ENCODE peak calls at places on chromosomes 12 and 14, in ten cellular contexts. B is nephron progenitor cell; C is fibroblast of the aortic adventitia; N is IMR-90; J is astrocyte of the cerebellum; W is CD4-positive, alpha-beta T cell; S is fibroblast of mammary gland; Y is osteocyte; M is ascending aorta; H is GM10248. E is an unnamed sample.

GRCh38 chr12:57845478-57846284 is 848 bp downstream of the CTDSP2 start:
- DNase-seq in Y (peak; percentile 89), M (peak; percentile 36), S (no peak), B (peak; percentile 79), H (peak; percentile 74), W (no peak), J (no peak), C (peak; percentile 42), N (no peak), E (peak; percentile 41)

GRCh38 chr12:108565976-108566375 is 3.6 kb downstream of the ISCU start:
- DNase-seq in B (no peak), J (no peak), W (peak; percentile 48), C (peak; percentile 80), M (peak; percentile 47), H (no peak), N (peak; percentile 73), S (peak; percentile 89), Y (no peak), E (peak; percentile 76)

GRCh38 chr12:9961106-9961505 is 10.1 kb upstream of the CLEC12A start:
- DNase-seq in M (no peak), J (no peak), C (no peak), S (no peak), H (no peak), Y (no peak), N (no peak), W (no peak), B (no peak), E (no peak)

GRCh38 chr14:56580317-56580711 is 716 bp downstream of the TMEM260 start:
- DNase-seq in B (no peak), Y (no peak), J (no peak), N (no peak), W (no peak), M (no peak), S (no peak), C (no peak), H (no peak), E (no peak)

GRCh38 chr14:81480741-81481140 is 52.9 kb downstream of the SEL1L start:
- DNase-seq in N (no peak), S (no peak), M (no peak), H (no peak), J (no peak), Y (no peak), C (no peak), W (no peak), B (no peak), E (no peak)

GRCh38 chr14:51093371-51094281 is 1.3 kb downstream of the TRIM9 start:
- DNase-seq in B (peak; percentile 57), W (peak; percentile 35), N (no peak), C (no peak), H (peak; percentile 54), Y (no peak), J (no peak), S (no peak), M (no peak), E (peak; percentile 31)

GRCh38 chr12:91704446-91704845 is 441.2 kb downstream of the BTG1 start:
- DNase-seq in H (no peak), W (no peak), B (no peak), N (peak; percentile 19), J (no peak), Y (no peak), C (peak; percentile 59), M (no peak), S (peak; percentile 62), E (peak; percentile 59)

GRCh38 chr14:68506021-68506644 is 286.7 kb downstream of the ZFP36L1 start:
- DNase-seq in M (no peak), J (peak; percentile 15), W (no peak), H (no peak), S (peak; percentile 63), Y (no peak), C (peak; percentile 64), B (no peak), N (peak; percentile 73), E (peak; percentile 49)

GRCh38 chr14:35531960-35532747 is 1.8 kb upstream of the INSM2 start:
- DNase-seq in H (no peak), N (no peak), Y (no peak), C (no peak), S (no peak), J (no peak), M (no peak), B (no peak), W (no peak), E (no peak)

GRCh38 chr14:35532783-35533356 is 1.1 kb upstream of the INSM2 start:
- DNase-seq in J (no peak), H (no peak), Y (no peak), S (no peak), B (no peak), N (no peak), C (no peak), W (no peak), M (no peak), E (no peak)

GRCh38 chr14:35534884-35535793 is 1.2 kb downstream of the INSM2 start:
- DNase-seq in C (peak; percentile 60), B (peak; percentile 91), N (peak; percentile 62), W (peak; percentile 27), S (peak; percentile 60), M (no peak), J (peak; percentile 26), Y (peak; percentile 91), H (peak; percentile 87), E (peak; percentile 75)

GRCh38 chr14:35534130-35534883 is at the start of gene INSM2:
- DNase-seq in H (peak; percentile 19), W (no peak), B (peak; percentile 24), S (no peak), Y (no peak), C (peak; percentile 1), J (no peak), M (no peak), N (peak; percentile 5), E (peak; percentile 21)

DNA sequence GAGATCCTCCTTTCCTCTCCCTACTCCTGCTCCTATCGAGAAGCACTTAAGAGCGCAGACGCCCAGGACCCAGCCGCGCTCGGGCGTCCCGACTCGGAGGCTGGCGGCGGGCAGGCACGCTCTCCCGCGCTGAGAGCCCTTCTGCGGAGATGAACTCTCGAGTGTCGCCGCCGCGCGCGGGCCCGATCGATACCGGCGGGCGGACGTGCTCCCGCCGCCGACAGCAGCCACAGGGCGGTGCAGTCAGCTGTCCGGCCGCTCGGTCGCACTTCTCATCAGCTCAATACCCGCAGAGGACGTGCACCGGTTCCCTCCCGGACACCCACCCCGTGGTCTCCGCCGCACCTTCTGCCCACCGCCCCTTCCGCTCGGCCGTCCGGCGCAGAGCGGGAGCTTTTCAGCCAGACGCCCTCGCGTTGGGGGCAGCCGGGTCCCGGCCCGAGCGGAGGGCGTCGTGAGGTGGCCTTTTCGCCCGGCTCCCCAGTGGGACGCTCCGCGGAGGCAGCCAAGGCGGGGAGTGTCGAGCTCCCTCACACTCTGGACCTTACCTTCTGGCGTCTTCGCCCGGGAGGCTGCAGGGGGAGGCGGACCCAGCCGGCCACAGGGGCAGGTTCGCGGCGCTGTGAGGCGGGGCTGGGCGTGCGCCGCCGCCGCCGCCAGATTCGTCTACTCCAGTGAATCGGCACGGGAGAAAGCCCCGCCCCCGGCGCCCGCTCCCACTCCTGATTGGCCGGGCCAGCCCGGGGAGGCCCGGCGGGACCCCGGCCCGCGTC is 421 bp upstream of the INSM2 start:
- DNase-seq in N (peak; percentile 34), H (peak; percentile 73), J (peak; percentile 8), W (peak; percentile 27), B (peak; percentile 98), C (peak; percentile 11), S (peak; percentile 21), M (no peak), Y (peak; percentile 88), E (peak; percentile 41)
- TF ChIP-seq CTCF in N (no peak), H (no peak), J (no peak), W (no peak), B (no peak), C (no peak), S (no peak), M (no peak), Y (no peak), E (no peak)

DNA sequence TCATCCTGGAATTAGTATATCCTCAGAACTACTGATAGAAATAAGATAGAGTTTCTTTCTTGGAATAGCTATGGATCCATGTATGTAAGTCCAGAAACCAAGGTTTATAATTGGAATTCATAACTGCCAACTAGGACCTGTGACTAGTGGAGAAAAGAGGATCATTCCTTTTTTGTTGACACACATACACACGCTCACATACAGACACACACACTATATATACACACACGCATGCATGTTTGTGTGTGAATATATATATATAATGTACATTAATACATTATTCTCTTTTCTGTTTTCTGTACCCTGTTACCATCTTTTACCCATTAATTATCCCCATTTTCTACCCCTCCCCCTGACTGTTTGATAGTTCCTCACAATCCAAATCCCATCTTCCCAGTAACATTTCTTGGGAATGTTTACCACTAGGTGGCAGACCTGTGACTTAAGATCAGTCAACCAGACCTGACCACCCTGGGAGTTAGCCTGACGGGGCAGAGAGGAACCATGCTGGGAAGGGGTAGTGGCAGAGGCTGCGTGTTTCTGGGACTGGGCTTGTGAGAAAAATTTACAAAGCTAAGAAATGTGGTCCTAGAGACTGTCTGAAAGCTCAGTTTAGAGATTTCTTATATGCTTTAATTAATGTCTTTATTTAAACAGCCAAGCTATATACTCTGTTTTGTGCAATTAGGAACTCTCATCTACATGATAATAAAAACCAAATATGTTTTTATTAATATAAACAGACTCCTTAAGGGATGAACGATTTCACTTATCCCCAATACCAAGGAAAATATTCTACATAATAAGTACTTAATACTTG is 308.0 kb downstream of the PPFIA2 start:
- DNase-seq in N (peak; percentile 54), H (peak; percentile 12), W (no peak), S (peak; percentile 78), B (peak; percentile 56), M (no peak), C (peak; percentile 72), Y (no peak), J (peak; percentile 67), E (peak; percentile 88)
- TF ChIP-seq CTCF in N (peak; percentile 49), H (peak; percentile 53), W (no peak), S (peak; percentile 70), B (peak; percentile 64), M (peak; percentile 44), C (peak; percentile 61), Y (peak; percentile 67), J (peak; percentile 70), E (peak; percentile 76)

GRCh38 chr12:104701756-104702155 is 245.0 kb downstream of the CHST11 start:
- DNase-seq in S (no peak), N (no peak), C (no peak), J (no peak), H (no peak), Y (no peak), M (no peak), W (no peak), B (no peak), E (no peak)

GRCh38 chr12:104703372-104703771 is 246.6 kb downstream of the CHST11 start:
- DNase-seq in W (no peak), M (no peak), N (no peak), J (no peak), Y (no peak), B (no peak), S (no peak), C (no peak), H (no peak), E (no peak)

GRCh38 chr12:104701301-104701700 is 244.6 kb downstream of the CHST11 start:
- DNase-seq in B (no peak), W (no peak), Y (no peak), H (no peak), C (no peak), S (no peak), N (no peak), J (no peak), M (no peak), E (no peak)

GRCh38 chr12:104704224-104704623 is 247.5 kb downstream of the CHST11 start:
- DNase-seq in W (no peak), S (no peak), Y (no peak), C (no peak), M (no peak), B (no peak), H (no peak), N (no peak), J (no peak), E (no peak)

DNA sequence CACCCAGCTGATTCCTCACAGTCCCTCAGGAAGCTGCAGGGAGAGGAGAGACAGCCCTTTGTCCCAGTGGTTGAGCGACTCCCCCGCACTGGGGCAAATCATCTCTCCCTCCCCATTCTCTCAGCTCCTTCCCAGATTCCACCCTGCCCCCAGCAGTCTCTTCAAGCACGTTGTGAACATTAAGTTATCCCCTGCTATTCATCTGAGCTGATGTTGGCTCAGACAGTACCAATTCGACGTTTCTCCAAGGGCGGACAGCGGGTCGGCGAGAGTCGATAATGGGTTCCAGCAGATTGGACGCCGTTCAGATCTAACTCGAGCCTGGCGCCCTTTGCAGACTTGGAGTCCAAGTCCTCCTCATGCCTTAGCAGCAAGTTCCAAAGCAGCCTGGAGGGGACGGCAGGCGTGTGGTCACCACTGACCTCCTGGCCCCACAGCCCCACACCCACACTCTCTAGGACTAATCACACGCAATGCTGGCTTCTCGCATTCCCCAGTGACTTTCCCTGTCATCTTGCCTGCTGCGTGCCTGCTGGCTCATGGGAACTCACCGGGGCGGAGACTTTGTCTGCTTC is 245.9 kb downstream of the CHST11 start:
- DNase-seq in H (no peak), Y (no peak), W (no peak), S (peak; percentile 88), B (no peak), C (peak; percentile 94), M (peak; percentile 16), N (no peak), J (no peak), E (no peak)
- TF ChIP-seq CTCF in H (no peak), Y (no peak), W (no peak), S (no peak), B (no peak), C (no peak), M (no peak), N (no peak), J (no peak), E (no peak)

DNA sequence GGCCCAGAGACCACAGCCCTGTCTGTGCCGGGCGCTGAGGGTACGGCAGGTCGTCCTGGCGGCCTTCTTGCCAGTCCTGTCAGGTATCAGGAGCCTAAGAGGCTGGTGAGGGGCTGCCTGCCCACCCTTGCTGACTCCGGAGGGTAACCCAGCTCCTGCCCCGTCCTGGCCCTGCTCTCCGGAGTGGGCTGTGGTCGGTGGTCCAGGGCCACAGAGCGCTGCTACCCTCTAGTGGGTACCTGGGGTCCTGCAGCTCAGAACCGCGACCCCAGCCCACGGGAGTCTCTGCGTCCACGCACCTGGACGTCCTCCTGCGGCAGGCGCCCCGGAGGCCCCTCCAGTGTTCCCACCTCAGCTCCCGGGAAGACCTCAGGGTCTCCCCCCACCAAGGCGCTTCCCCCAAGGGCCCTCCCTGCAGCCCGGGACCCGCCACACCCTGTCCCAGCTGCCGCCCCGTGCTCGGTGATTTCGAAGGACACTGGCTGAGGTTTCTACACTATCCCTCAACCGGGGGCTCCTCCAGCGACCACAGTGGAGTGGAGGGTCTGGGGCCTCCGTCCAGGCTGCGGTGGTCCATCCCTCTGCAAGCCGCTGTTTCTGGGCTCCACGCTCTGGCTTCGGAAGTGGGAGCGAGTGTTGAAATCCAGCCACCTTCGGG is 75.9 kb upstream of the FBRSL1 start:
- DNase-seq in M (no peak), B (peak; percentile 76), N (no peak), H (peak; percentile 57), S (no peak), Y (no peak), J (no peak), W (no peak), C (no peak), E (no peak)
- TF ChIP-seq CTCF in M (peak; percentile 12), B (peak; percentile 94), N (peak; percentile 40), H (peak; percentile 41), S (peak; percentile 45), Y (peak; percentile 61), J (peak; percentile 76), W (no peak), C (peak; percentile 60), E (peak; percentile 69)

E was measured in choroid plexus epithelial cell.